ENCODE peak calls at places on chromosomes 12 and 14, in ten cellular contexts. One of them, this sample, is unnamed.
A peak's percentile ranks its signal among the peaks of the same experiment; 100 is the strongest.

GRCh38 chr12:57755454-57756372 is 810 bp downstream of the MARCHF9 start:
- DNase-seq in fibroblast of lung: no peak
- DNase-seq in suprapubic skin: no peak
- DNase-seq in IMR-90: no peak
- DNase-seq in endothelial cell: no peak
- DNase-seq in coronary artery: no peak
- DNase-seq in naive thymus-derived CD4-positive, alpha-beta T cell: no peak
- DNase-seq in mesothelial cell of epicardium: no peak
- DNase-seq in left cardiac atrium: no peak
- DNase-seq in NCI-H748 treated with DMSO at 0.1 percent for 48 hours: no peak
- DNase-seq in this sample: no peak

GRCh38 chr12:93984005-93984404 is 164.4 kb upstream of the PLXNC1 start:
- DNase-seq in suprapubic skin: no peak
- DNase-seq in naive thymus-derived CD4-positive, alpha-beta T cell: no peak
- DNase-seq in IMR-90: no peak
- DNase-seq in mesothelial cell of epicardium: no peak
- DNase-seq in NCI-H748 treated with DMSO at 0.1 percent for 48 hours: no peak
- DNase-seq in left cardiac atrium: no peak
- DNase-seq in fibroblast of lung: no peak
- DNase-seq in endothelial cell: no peak
- DNase-seq in coronary artery: no peak
- DNase-seq in this sample: no peak

GRCh38 chr14:67680941-67681340 is 6.5 kb upstream of the VTI1B start:
- DNase-seq in coronary artery: no peak
- DNase-seq in mesothelial cell of epicardium: no peak
- DNase-seq in suprapubic skin: no peak
- DNase-seq in NCI-H748 treated with DMSO at 0.1 percent for 48 hours: no peak
- DNase-seq in naive thymus-derived CD4-positive, alpha-beta T cell: no peak
- DNase-seq in endothelial cell: no peak
- DNase-seq in left cardiac atrium: no peak
- DNase-seq in fibroblast of lung: no peak
- DNase-seq in IMR-90: no peak
- DNase-seq in this sample: no peak

GRCh38 chr14:98754343-98755025 is 517.5 kb downstream of the BCL11B start:
- DNase-seq in NCI-H748 treated with DMSO at 0.1 percent for 48 hours: no peak
- DNase-seq in suprapubic skin: no peak
- DNase-seq in coronary artery: no peak
- DNase-seq in left cardiac atrium: no peak
- DNase-seq in endothelial cell: no peak
- DNase-seq in fibroblast of lung: no peak
- DNase-seq in mesothelial cell of epicardium: no peak
- DNase-seq in naive thymus-derived CD4-positive, alpha-beta T cell: no peak
- DNase-seq in IMR-90: no peak
- DNase-seq in this sample: no peak

GRCh38 chr12:95385246-95385645 is 88.7 kb upstream of the METAP2 start:
- DNase-seq in suprapubic skin: no peak
- DNase-seq in mesothelial cell of epicardium: no peak
- DNase-seq in left cardiac atrium: no peak
- DNase-seq in NCI-H748 treated with DMSO at 0.1 percent for 48 hours: no peak
- DNase-seq in fibroblast of lung: peak; percentile 67
- DNase-seq in endothelial cell: no peak
- DNase-seq in naive thymus-derived CD4-positive, alpha-beta T cell: no peak
- DNase-seq in IMR-90: peak; percentile 8
- DNase-seq in coronary artery: no peak
- DNase-seq in this sample: no peak

GRCh38 chr12:2959194-2959507 is at the start of gene TEAD4:
- DNase-seq in IMR-90: peak; percentile 74
- DNase-seq in NCI-H748 treated with DMSO at 0.1 percent for 48 hours: no peak
- DNase-seq in mesothelial cell of epicardium: peak; percentile 90
- DNase-seq in naive thymus-derived CD4-positive, alpha-beta T cell: no peak
- DNase-seq in coronary artery: no peak
- DNase-seq in endothelial cell: peak; percentile 84
- DNase-seq in left cardiac atrium: peak; percentile 82
- DNase-seq in suprapubic skin: no peak
- DNase-seq in fibroblast of lung: peak; percentile 56
- DNase-seq in this sample: no peak

GRCh38 chr12:47941475-47942326 is 21.7 kb upstream of the TMEM106C start:
- DNase-seq in coronary artery: no peak
- DNase-seq in naive thymus-derived CD4-positive, alpha-beta T cell: no peak
- DNase-seq in IMR-90: no peak
- DNase-seq in suprapubic skin: no peak
- DNase-seq in left cardiac atrium: no peak
- DNase-seq in endothelial cell: no peak
- DNase-seq in NCI-H748 treated with DMSO at 0.1 percent for 48 hours: no peak
- DNase-seq in mesothelial cell of epicardium: no peak
- DNase-seq in fibroblast of lung: no peak
- DNase-seq in this sample: no peak

GRCh38 chr14:30227871-30228270 is 300.2 kb upstream of the PRKD1 start:
- DNase-seq in naive thymus-derived CD4-positive, alpha-beta T cell: no peak
- DNase-seq in endothelial cell: no peak
- DNase-seq in left cardiac atrium: no peak
- DNase-seq in coronary artery: no peak
- DNase-seq in suprapubic skin: no peak
- DNase-seq in NCI-H748 treated with DMSO at 0.1 percent for 48 hours: no peak
- DNase-seq in fibroblast of lung: peak; percentile 82
- DNase-seq in IMR-90: peak; percentile 81
- DNase-seq in mesothelial cell of epicardium: no peak
- DNase-seq in this sample: no peak

GRCh38 chr12:109797905-109798669 is 35.1 kb downstream of the TRPV4 start:
- DNase-seq in endothelial cell: peak; percentile 43
- DNase-seq in mesothelial cell of epicardium: no peak
- DNase-seq in naive thymus-derived CD4-positive, alpha-beta T cell: no peak
- DNase-seq in coronary artery: no peak
- DNase-seq in NCI-H748 treated with DMSO at 0.1 percent for 48 hours: no peak
- DNase-seq in IMR-90: no peak
- DNase-seq in fibroblast of lung: no peak
- DNase-seq in left cardiac atrium: no peak
- DNase-seq in suprapubic skin: no peak
- DNase-seq in this sample: no peak

GRCh38 chr14:24965934-24966593 is 83.9 kb downstream of the STXBP6 start:
- DNase-seq in left cardiac atrium: peak; percentile 38
- DNase-seq in fibroblast of lung: peak; percentile 85
- DNase-seq in NCI-H748 treated with DMSO at 0.1 percent for 48 hours: no peak
- DNase-seq in mesothelial cell of epicardium: no peak
- DNase-seq in suprapubic skin: no peak
- DNase-seq in endothelial cell: no peak
- DNase-seq in coronary artery: no peak
- DNase-seq in IMR-90: peak; percentile 90
- DNase-seq in naive thymus-derived CD4-positive, alpha-beta T cell: no peak
- DNase-seq in this sample: no peak

GRCh38 chr12:92827836-92828431 is 101.2 kb downstream of the EEA1 start:
- DNase-seq in suprapubic skin: no peak
- DNase-seq in IMR-90: peak; percentile 49
- DNase-seq in naive thymus-derived CD4-positive, alpha-beta T cell: peak; percentile 52
- DNase-seq in coronary artery: no peak
- DNase-seq in left cardiac atrium: no peak
- DNase-seq in endothelial cell: peak; percentile 41
- DNase-seq in fibroblast of lung: peak; percentile 74
- DNase-seq in mesothelial cell of epicardium: no peak
- DNase-seq in NCI-H748 treated with DMSO at 0.1 percent for 48 hours: no peak
- DNase-seq in this sample: no peak

GRCh38 chr14:24418492-24418873 is 11.0 kb downstream of the CBLN3 start:
- DNase-seq in IMR-90: no peak
- DNase-seq in endothelial cell: no peak
- DNase-seq in fibroblast of lung: no peak
- DNase-seq in suprapubic skin: no peak
- DNase-seq in mesothelial cell of epicardium: no peak
- DNase-seq in naive thymus-derived CD4-positive, alpha-beta T cell: no peak
- DNase-seq in coronary artery: no peak
- DNase-seq in NCI-H748 treated with DMSO at 0.1 percent for 48 hours: no peak
- DNase-seq in left cardiac atrium: no peak
- DNase-seq in this sample: no peak

GRCh38 chr14:98937712-98938505 is 334.1 kb downstream of the BCL11B start:
- DNase-seq in left cardiac atrium: no peak
- DNase-seq in mesothelial cell of epicardium: no peak
- DNase-seq in coronary artery: no peak
- DNase-seq in fibroblast of lung: no peak
- DNase-seq in suprapubic skin: peak; percentile 50
- DNase-seq in endothelial cell: no peak
- DNase-seq in IMR-90: no peak
- DNase-seq in naive thymus-derived CD4-positive, alpha-beta T cell: peak; percentile 20
- DNase-seq in NCI-H748 treated with DMSO at 0.1 percent for 48 hours: no peak
- DNase-seq in this sample: no peak

GRCh38 chr12:93221841-93222240 is 155.9 kb upstream of the NUDT4 start:
- DNase-seq in endothelial cell: no peak
- DNase-seq in IMR-90: no peak
- DNase-seq in mesothelial cell of epicardium: no peak
- DNase-seq in suprapubic skin: no peak
- DNase-seq in fibroblast of lung: no peak
- DNase-seq in coronary artery: no peak
- DNase-seq in NCI-H748 treated with DMSO at 0.1 percent for 48 hours: no peak
- DNase-seq in left cardiac atrium: no peak
- DNase-seq in naive thymus-derived CD4-positive, alpha-beta T cell: no peak
- DNase-seq in this sample: no peak

GRCh38 chr14:55301722-55302121 is 30.5 kb downstream of the FBXO34 start:
- DNase-seq in suprapubic skin: no peak
- DNase-seq in IMR-90: peak; percentile 63
- DNase-seq in endothelial cell: no peak
- DNase-seq in naive thymus-derived CD4-positive, alpha-beta T cell: no peak
- DNase-seq in left cardiac atrium: no peak
- DNase-seq in mesothelial cell of epicardium: no peak
- DNase-seq in NCI-H748 treated with DMSO at 0.1 percent for 48 hours: no peak
- DNase-seq in fibroblast of lung: peak; percentile 46
- DNase-seq in coronary artery: no peak
- DNase-seq in this sample: no peak

GRCh38 chr12:91975891-91976290 is 169.8 kb downstream of the BTG1 start:
- DNase-seq in fibroblast of lung: peak; percentile 55
- DNase-seq in suprapubic skin: no peak
- DNase-seq in left cardiac atrium: no peak
- DNase-seq in coronary artery: no peak
- DNase-seq in naive thymus-derived CD4-positive, alpha-beta T cell: no peak
- DNase-seq in NCI-H748 treated with DMSO at 0.1 percent for 48 hours: no peak
- DNase-seq in IMR-90: peak; percentile 75
- DNase-seq in mesothelial cell of epicardium: no peak
- DNase-seq in endothelial cell: no peak
- DNase-seq in this sample: no peak

GRCh38 chr12:39368891-39369290 is 74.0 kb downstream of the KIF21A start:
- DNase-seq in mesothelial cell of epicardium: no peak
- DNase-seq in fibroblast of lung: no peak
- DNase-seq in endothelial cell: no peak
- DNase-seq in coronary artery: no peak
- DNase-seq in suprapubic skin: no peak
- DNase-seq in NCI-H748 treated with DMSO at 0.1 percent for 48 hours: no peak
- DNase-seq in IMR-90: no peak
- DNase-seq in left cardiac atrium: no peak
- DNase-seq in naive thymus-derived CD4-positive, alpha-beta T cell: no peak
- DNase-seq in this sample: no peak